ENCODE peak calls at places on chromosomes 5 and 9, in six cellular contexts. O is tibial nerve, T is right lobe of liver, V is heart left ventricle, E is gastrocnemius medialis, C is prostate gland. X is an unnamed sample.
A peak's percentile ranks its signal among the peaks of the same experiment; 100 is the strongest.

GRCh38 chr5:5335708-5336211 is 86.7 kb upstream of the ICE1 start:
- DNase-seq in O (no peak), T (no peak), V (no peak), E (no peak), C (no peak), X (no peak)

GRCh38 chr9:71725590-71726338 is 42.5 kb downstream of the CEMIP2 start:
- DNase-seq in O (no peak), T (peak; percentile 69), V (no peak), E (no peak), C (peak; percentile 64), X (no peak)

GRCh38 chr5:61598140-61598539 is 266.1 kb downstream of the ZSWIM6 start:
- DNase-seq in O (no peak), T (no peak), V (no peak), E (no peak), C (no peak), X (no peak)

GRCh38 chr9:19161257-19162025 is 34.1 kb upstream of the PLIN2 start:
- DNase-seq in O (peak; percentile 85), T (peak; percentile 88), V (no peak), E (peak; percentile 77), C (peak; percentile 54), X (peak; percentile 57)

GRCh38 chr5:115349001-115349817 is 52.8 kb upstream of the CCDC112 start:
- DNase-seq in O (peak; percentile 23), T (peak; percentile 74), V (no peak), E (peak; percentile 61), C (no peak), X (no peak)

GRCh38 chr5:109998208-109998607 is 308.5 kb downstream of the MAN2A1 start:
- DNase-seq in O (no peak), T (no peak), V (no peak), E (no peak), C (no peak), X (no peak)

GRCh38 chr9:118985851-118986250 is 383.4 kb downstream of the BRINP1 start:
- DNase-seq in O (no peak), T (no peak), V (no peak), E (no peak), C (no peak), X (no peak)

GRCh38 chr9:21317956-21318923 is 13.1 kb upstream of the IFNA5 start:
- DNase-seq in O (peak; percentile 51), T (no peak), V (no peak), E (no peak), C (peak; percentile 45), X (peak; percentile 65)

GRCh38 chr5:83745821-83746220 is 25.2 kb upstream of the HAPLN1 start:
- DNase-seq in O (no peak), T (no peak), V (no peak), E (no peak), C (no peak), X (no peak)

GRCh38 chr9:34384368-34385165 is 7.9 kb upstream of the MYORG start:
- DNase-seq in O (no peak), T (peak; percentile 40), V (no peak), E (no peak), C (no peak), X (no peak)

GRCh38 chr5:164600929-164601535 is 1095.6 kb downstream of the MAT2B start:
- DNase-seq in O (no peak), T (no peak), V (no peak), E (no peak), C (no peak), X (peak; percentile 51)

GRCh38 chr5:164600166-164600715 is 1094.8 kb downstream of the MAT2B start:
- DNase-seq in O (no peak), T (no peak), V (no peak), E (no peak), C (no peak), X (no peak)

GRCh38 chr5:164597293-164597900 is 1092.0 kb downstream of the MAT2B start:
- DNase-seq in O (no peak), T (no peak), V (no peak), E (no peak), C (no peak), X (peak; percentile 34)
- TF ChIP-seq CTCF in O (no peak), T (peak; percentile 18), V (no peak), E (no peak), C (no peak), X (no peak)

GRCh38 chr9:122346478-122347347 is 24.1 kb upstream of the PTGS1 start:
- DNase-seq in O (no peak), T (peak; percentile 66), V (peak; percentile 75), E (no peak), C (peak; percentile 20), X (peak; percentile 30)
- H3K27ac ChIP-seq in O (peak overlapping the region; percentile 2), T (peak overlapping the region; percentile 0), V (peak overlapping the region; percentile 60), E (peak overlapping the region; percentile 67), C (no peak overlapping the region), X (no peak overlapping the region)

DNA sequence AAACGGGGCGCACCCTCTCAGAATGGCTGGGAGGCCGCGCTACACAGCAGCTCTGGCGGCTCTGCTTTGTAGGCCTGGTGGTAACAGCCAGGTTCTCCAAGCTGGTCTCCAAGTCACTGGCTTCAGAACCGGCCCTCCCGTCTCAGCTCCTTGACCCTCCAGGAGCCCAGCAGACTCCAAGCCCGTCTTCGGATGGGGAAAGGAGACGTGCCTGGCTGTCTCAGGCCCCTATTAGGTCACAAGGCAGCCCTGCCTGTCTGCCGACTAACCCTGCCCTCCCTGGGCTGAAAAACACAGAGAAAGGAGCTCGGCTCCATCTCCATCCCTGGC is 2.2 kb downstream of the ASB6 start:
- DNase-seq in O (no peak), T (peak; percentile 44), V (no peak), E (peak; percentile 10), C (no peak), X (no peak)
- TF ChIP-seq POLR2A in O (no peak), T (no peak), V (no peak), E (no peak), C (no peak), X (no peak)

GRCh38 chr5:98474211-98474610 is 299.3 kb upstream of the RGMB start:
- DNase-seq in O (no peak), T (no peak), V (no peak), E (no peak), C (no peak), X (no peak)
- TF ChIP-seq CTCF in O (no peak), T (no peak), V (no peak), E (no peak), C (no peak), X (no peak)

GRCh38 chr9:120917285-120917684 is 9.3 kb downstream of the TRAF1 start:
- DNase-seq in O (no peak), T (no peak), V (no peak), E (no peak), C (no peak), X (no peak)

GRCh38 chr9:120918931-120919638 is 7.5 kb downstream of the TRAF1 start:
- DNase-seq in O (no peak), T (peak; percentile 42), V (peak; percentile 52), E (no peak), C (no peak), X (peak; percentile 43)

GRCh38 chr9:120919639-120920494 is 6.7 kb downstream of the TRAF1 start:
- DNase-seq in O (peak; percentile 75), T (peak; percentile 45), V (no peak), E (peak; percentile 66), C (no peak), X (no peak)

GRCh38 chr9:120916573-120916972 is 10.0 kb downstream of the TRAF1 start:
- DNase-seq in O (peak; percentile 74), T (peak; percentile 63), V (peak; percentile 65), E (peak; percentile 76), C (peak; percentile 87), X (peak; percentile 72)

GRCh38 chr9:120917989-120918630 is 8.5 kb downstream of the TRAF1 start:
- DNase-seq in O (no peak), T (no peak), V (no peak), E (no peak), C (no peak), X (no peak)
- H3K27ac ChIP-seq in O (peak overlapping the region; percentile 60), T (no peak overlapping the region), V (peak overlapping the region; percentile 98), E (peak overlapping the region; percentile 46), C (peak overlapping the region; percentile 57), X (peak overlapping the region; percentile 84)

DNA sequence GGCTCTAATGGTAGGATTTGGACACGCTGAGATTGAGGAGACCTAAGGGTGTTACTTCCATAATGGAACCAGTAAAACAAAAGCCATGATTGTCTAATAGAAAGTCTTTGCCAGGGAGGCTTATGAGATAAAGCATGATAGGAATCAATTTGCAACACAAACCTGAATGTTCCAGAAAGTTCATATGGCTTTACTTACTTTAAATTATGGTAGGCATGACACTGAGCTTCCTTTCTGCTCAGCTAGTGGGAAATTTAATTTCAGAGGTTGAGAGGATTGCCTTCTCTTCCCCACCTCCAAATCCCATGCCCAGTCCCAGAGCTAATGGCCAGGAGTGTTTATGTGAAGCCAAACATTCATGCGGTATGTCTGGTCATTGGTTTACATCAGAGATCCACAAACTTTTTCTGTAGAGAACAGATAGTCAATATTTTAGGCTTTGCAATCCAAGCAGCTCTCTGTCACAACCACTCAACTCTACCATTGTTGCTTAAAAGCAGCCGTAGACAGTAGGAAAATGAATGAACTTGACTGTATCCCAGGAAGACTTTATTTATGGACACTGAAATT is 114.5 kb downstream of the UGCG start:
- DNase-seq in O (no peak), T (no peak), V (no peak), E (no peak), C (no peak), X (no peak)
- TF ChIP-seq POLR2A in O (no peak), T (no peak), V (no peak), E (no peak), C (no peak), X (no peak)

DNA sequence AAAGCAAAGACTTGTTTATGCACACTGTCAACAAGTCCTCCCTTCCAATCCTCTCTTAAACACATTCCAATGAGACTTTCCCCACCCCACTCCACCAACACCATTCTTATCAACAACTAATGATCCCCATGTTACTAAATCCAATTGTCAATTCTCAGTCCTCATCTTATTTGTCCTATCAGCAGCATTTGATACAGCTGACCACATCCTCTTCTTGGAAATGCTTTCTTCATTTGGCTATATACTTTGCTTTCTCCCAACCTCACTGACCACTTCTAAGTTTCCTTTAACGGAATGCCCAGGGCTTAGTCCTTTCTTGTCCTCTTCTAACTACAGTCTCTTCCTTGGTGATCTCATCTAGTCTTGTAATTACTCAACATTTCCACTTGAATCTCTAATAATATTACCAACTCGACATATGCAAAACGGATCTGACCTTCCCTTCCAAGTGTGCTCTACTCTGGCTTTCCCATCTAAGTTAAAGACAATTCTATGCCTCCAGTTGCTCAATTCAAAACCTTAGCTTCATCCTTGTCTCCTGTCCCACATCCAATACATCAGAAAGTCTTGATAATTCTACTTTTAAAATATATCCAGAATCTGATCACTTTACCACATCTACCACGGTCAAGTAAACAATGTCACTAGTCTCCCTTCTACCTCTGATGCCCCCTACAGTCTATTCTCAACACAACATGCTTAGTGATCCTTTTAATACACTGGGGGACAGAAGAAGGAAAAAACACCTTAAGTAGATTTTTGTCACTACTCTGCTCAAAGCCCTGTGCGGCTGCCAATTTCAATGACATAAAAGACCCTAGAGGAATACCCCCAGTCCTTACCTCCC is 25.5 kb downstream of the AGTPBP1 start:
- DNase-seq in O (no peak), T (no peak), V (no peak), E (no peak), C (no peak), X (no peak)
- TF ChIP-seq CTCF in O (no peak), T (no peak), V (no peak), E (no peak), C (no peak), X (no peak)

DNA sequence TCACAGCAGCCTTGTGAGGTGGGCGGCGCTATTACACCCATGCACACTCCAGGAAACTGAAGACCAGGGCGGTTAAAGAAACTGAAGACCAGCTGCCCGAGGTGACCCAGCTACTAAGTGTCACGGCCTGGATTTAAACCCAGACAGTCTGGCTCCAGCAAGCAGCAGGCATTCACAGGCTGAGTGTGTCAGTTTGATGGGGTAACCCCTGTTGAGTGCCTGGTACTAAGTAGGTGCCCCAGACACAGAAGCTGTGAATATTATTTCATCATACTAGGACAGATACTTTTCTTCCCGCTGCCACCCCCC is 7.3 kb downstream of the ENG start:
- DNase-seq in O (no peak), T (no peak), V (peak; percentile 62), E (peak; percentile 50), C (no peak), X (no peak)
- H3K27ac ChIP-seq in O (no peak overlapping the region), T (peak overlapping the region; percentile 18), V (peak overlapping the region; percentile 82), E (peak overlapping the region; percentile 63), C (peak overlapping the region; percentile 51), X (peak overlapping the region; percentile 78)